ENCODE peak calls at places on chromosomes 2 and 18, in nine cellular contexts. One of them, this sample, is unnamed.

GRCh38 chr2:207395535-207396251 is 134.1 kb upstream of the CREB1 start:
- DNase-seq in bronchial epithelial cell: peak; percentile 89
- DNase-seq in adrenal gland: no peak
- DNase-seq in CD8-positive, alpha-beta T cell: no peak
- DNase-seq in fibroblast of lung: no peak
- DNase-seq in ascending aorta: no peak
- DNase-seq in heart left ventricle: no peak
- DNase-seq in astrocyte: peak; percentile 37
- DNase-seq in body of pancreas: no peak
- DNase-seq in this sample: peak; percentile 35

GRCh38 chr2:33322099-33322498 is 154.3 kb upstream of the RASGRP3 start:
- DNase-seq in bronchial epithelial cell: no peak
- DNase-seq in adrenal gland: peak; percentile 91
- DNase-seq in CD8-positive, alpha-beta T cell: no peak
- DNase-seq in fibroblast of lung: peak; percentile 93
- DNase-seq in ascending aorta: no peak
- DNase-seq in heart left ventricle: no peak
- DNase-seq in astrocyte: peak; percentile 71
- DNase-seq in body of pancreas: peak; percentile 40
- DNase-seq in this sample: peak; percentile 40

GRCh38 chr2:172195836-172196376 is 93.2 kb upstream of the DLX2 start:
- DNase-seq in bronchial epithelial cell: peak; percentile 93
- DNase-seq in adrenal gland: no peak
- DNase-seq in CD8-positive, alpha-beta T cell: no peak
- DNase-seq in fibroblast of lung: no peak
- DNase-seq in ascending aorta: no peak
- DNase-seq in heart left ventricle: no peak
- DNase-seq in astrocyte: no peak
- DNase-seq in body of pancreas: no peak
- DNase-seq in this sample: no peak

GRCh38 chr2:76978064-76978463 is 544.1 kb downstream of the LRRTM4 start:
- DNase-seq in bronchial epithelial cell: no peak
- DNase-seq in adrenal gland: no peak
- DNase-seq in CD8-positive, alpha-beta T cell: no peak
- DNase-seq in fibroblast of lung: peak; percentile 29
- DNase-seq in ascending aorta: no peak
- DNase-seq in heart left ventricle: no peak
- DNase-seq in astrocyte: no peak
- DNase-seq in body of pancreas: no peak
- DNase-seq in this sample: no peak

GRCh38 chr2:8162602-8163001 is 519.3 kb upstream of the ID2 start:
- DNase-seq in bronchial epithelial cell: no peak
- DNase-seq in adrenal gland: no peak
- DNase-seq in CD8-positive, alpha-beta T cell: no peak
- DNase-seq in fibroblast of lung: no peak
- DNase-seq in ascending aorta: no peak
- DNase-seq in heart left ventricle: no peak
- DNase-seq in astrocyte: peak; percentile 38
- DNase-seq in body of pancreas: no peak
- DNase-seq in this sample: peak; percentile 47

GRCh38 chr2:109046925-109047508 is 58.0 kb upstream of the EDAR start:
- DNase-seq in bronchial epithelial cell: no peak
- DNase-seq in adrenal gland: no peak
- DNase-seq in CD8-positive, alpha-beta T cell: no peak
- DNase-seq in fibroblast of lung: no peak
- DNase-seq in ascending aorta: no peak
- DNase-seq in heart left ventricle: no peak
- DNase-seq in astrocyte: no peak
- DNase-seq in body of pancreas: no peak
- DNase-seq in this sample: no peak

GRCh38 chr18:74353169-74353775 is 37.6 kb downstream of the C18orf63 start:
- DNase-seq in bronchial epithelial cell: peak; percentile 70
- DNase-seq in adrenal gland: peak; percentile 85
- DNase-seq in CD8-positive, alpha-beta T cell: peak; percentile 56
- DNase-seq in fibroblast of lung: peak; percentile 75
- DNase-seq in ascending aorta: no peak
- DNase-seq in heart left ventricle: no peak
- DNase-seq in astrocyte: peak; percentile 41
- DNase-seq in body of pancreas: peak; percentile 80
- DNase-seq in this sample: peak; percentile 77

GRCh38 chr2:219798430-219798829 is 171.0 kb downstream of the SLC4A3 start:
- DNase-seq in bronchial epithelial cell: no peak
- DNase-seq in adrenal gland: no peak
- DNase-seq in CD8-positive, alpha-beta T cell: no peak
- DNase-seq in fibroblast of lung: no peak
- DNase-seq in ascending aorta: no peak
- DNase-seq in heart left ventricle: no peak
- DNase-seq in astrocyte: no peak
- DNase-seq in body of pancreas: no peak
- DNase-seq in this sample: no peak

GRCh38 chr18:23531912-23532311 is 28.6 kb downstream of the RMC1 start:
- DNase-seq in bronchial epithelial cell: no peak
- DNase-seq in adrenal gland: no peak
- DNase-seq in CD8-positive, alpha-beta T cell: no peak
- DNase-seq in fibroblast of lung: no peak
- DNase-seq in ascending aorta: no peak
- DNase-seq in heart left ventricle: no peak
- DNase-seq in astrocyte: no peak
- DNase-seq in body of pancreas: no peak
- DNase-seq in this sample: no peak

GRCh38 chr18:23530195-23530594 is 26.9 kb downstream of the RMC1 start:
- DNase-seq in bronchial epithelial cell: no peak
- DNase-seq in adrenal gland: no peak
- DNase-seq in CD8-positive, alpha-beta T cell: no peak
- DNase-seq in fibroblast of lung: no peak
- DNase-seq in ascending aorta: no peak
- DNase-seq in heart left ventricle: no peak
- DNase-seq in astrocyte: no peak
- DNase-seq in body of pancreas: no peak
- DNase-seq in this sample: no peak

GRCh38 chr18:23528580-23529472 is 25.5 kb downstream of the RMC1 start:
- DNase-seq in bronchial epithelial cell: no peak
- DNase-seq in adrenal gland: peak; percentile 63
- DNase-seq in CD8-positive, alpha-beta T cell: no peak
- DNase-seq in fibroblast of lung: peak; percentile 30
- DNase-seq in ascending aorta: no peak
- DNase-seq in heart left ventricle: peak; percentile 63
- DNase-seq in astrocyte: peak; percentile 26
- DNase-seq in body of pancreas: peak; percentile 46
- DNase-seq in this sample: no peak

GRCh38 chr18:23526516-23527063 is 23.3 kb downstream of the RMC1 start:
- DNase-seq in bronchial epithelial cell: no peak
- DNase-seq in adrenal gland: no peak
- DNase-seq in CD8-positive, alpha-beta T cell: no peak
- DNase-seq in fibroblast of lung: no peak
- DNase-seq in ascending aorta: no peak
- DNase-seq in heart left ventricle: no peak
- DNase-seq in astrocyte: no peak
- DNase-seq in body of pancreas: no peak
- DNase-seq in this sample: no peak

GRCh38 chr18:23529597-23529996 is 26.3 kb downstream of the RMC1 start:
- DNase-seq in bronchial epithelial cell: peak; percentile 94
- DNase-seq in adrenal gland: no peak
- DNase-seq in CD8-positive, alpha-beta T cell: no peak
- DNase-seq in fibroblast of lung: peak; percentile 16
- DNase-seq in ascending aorta: no peak
- DNase-seq in heart left ventricle: no peak
- DNase-seq in astrocyte: peak; percentile 55
- DNase-seq in body of pancreas: no peak
- DNase-seq in this sample: peak; percentile 49
- H3K36me3 ChIP-seq in bronchial epithelial cell: peaks cover 24% of the 10 kb centered on the region
- H3K36me3 ChIP-seq in adrenal gland: no peaks in the 10 kb centered on the region
- H3K36me3 ChIP-seq in CD8-positive, alpha-beta T cell: peaks cover 61% of the 10 kb centered on the region
- H3K36me3 ChIP-seq in fibroblast of lung: peaks cover 23% of the 10 kb centered on the region
- H3K36me3 ChIP-seq in ascending aorta: peaks cover 98% of the 10 kb centered on the region
- H3K36me3 ChIP-seq in heart left ventricle: peaks cover 100% of the 10 kb centered on the region
- H3K36me3 ChIP-seq in astrocyte: peaks cover 70% of the 10 kb centered on the region
- H3K36me3 ChIP-seq in body of pancreas: peaks cover 59% of the 10 kb centered on the region
- H3K36me3 ChIP-seq in this sample: peaks cover 75% of the 10 kb centered on the region

GRCh38 chr18:58633874-58634273 is 5.0 kb upstream of the ALPK2 start:
- DNase-seq in bronchial epithelial cell: no peak
- DNase-seq in adrenal gland: no peak
- DNase-seq in CD8-positive, alpha-beta T cell: no peak
- DNase-seq in fibroblast of lung: no peak
- DNase-seq in ascending aorta: no peak
- DNase-seq in heart left ventricle: no peak
- DNase-seq in astrocyte: no peak
- DNase-seq in body of pancreas: no peak
- DNase-seq in this sample: no peak

GRCh38 chr18:58631301-58631700 is 2.4 kb upstream of the ALPK2 start:
- DNase-seq in bronchial epithelial cell: no peak
- DNase-seq in adrenal gland: no peak
- DNase-seq in CD8-positive, alpha-beta T cell: no peak
- DNase-seq in fibroblast of lung: no peak
- DNase-seq in ascending aorta: no peak
- DNase-seq in heart left ventricle: no peak
- DNase-seq in astrocyte: no peak
- DNase-seq in body of pancreas: no peak
- DNase-seq in this sample: no peak

GRCh38 chr18:58625839-58626238 is 3.1 kb downstream of the ALPK2 start:
- DNase-seq in bronchial epithelial cell: no peak
- DNase-seq in adrenal gland: no peak
- DNase-seq in CD8-positive, alpha-beta T cell: no peak
- DNase-seq in fibroblast of lung: no peak
- DNase-seq in ascending aorta: no peak
- DNase-seq in heart left ventricle: no peak
- DNase-seq in astrocyte: no peak
- DNase-seq in body of pancreas: no peak
- DNase-seq in this sample: no peak

GRCh38 chr18:58632557-58632956 is 3.7 kb upstream of the ALPK2 start:
- DNase-seq in bronchial epithelial cell: no peak
- DNase-seq in adrenal gland: no peak
- DNase-seq in CD8-positive, alpha-beta T cell: no peak
- DNase-seq in fibroblast of lung: no peak
- DNase-seq in ascending aorta: no peak
- DNase-seq in heart left ventricle: no peak
- DNase-seq in astrocyte: no peak
- DNase-seq in body of pancreas: no peak
- DNase-seq in this sample: no peak

DNA sequence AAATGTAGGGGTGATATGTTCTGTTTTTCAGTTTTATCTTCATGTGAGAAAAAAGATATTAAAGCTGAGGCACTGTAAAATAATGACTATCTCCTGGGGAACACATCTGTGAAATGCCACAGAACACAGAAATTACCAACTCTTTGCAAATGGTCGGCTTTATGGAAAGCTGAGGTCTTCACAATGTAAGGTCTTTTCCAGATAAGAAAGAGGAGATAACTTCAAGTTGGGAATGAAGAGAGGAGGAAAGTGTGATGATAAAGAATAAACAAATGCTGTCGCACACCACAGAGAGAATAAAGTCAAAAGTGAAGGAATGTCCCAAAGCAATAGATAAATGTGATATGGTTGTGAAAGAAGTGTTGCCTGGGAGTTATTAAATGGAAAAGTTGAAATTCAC is 1.2 kb upstream of the ALPK2 start:
- DNase-seq in bronchial epithelial cell: no peak
- DNase-seq in adrenal gland: no peak
- DNase-seq in CD8-positive, alpha-beta T cell: no peak
- DNase-seq in fibroblast of lung: no peak
- DNase-seq in ascending aorta: no peak
- DNase-seq in heart left ventricle: no peak
- DNase-seq in astrocyte: no peak
- DNase-seq in body of pancreas: no peak
- DNase-seq in this sample: no peak
- H3K4me3 ChIP-seq in bronchial epithelial cell: no peak overlapping the region
- H3K4me3 ChIP-seq in adrenal gland: no peak overlapping the region
- H3K4me3 ChIP-seq in CD8-positive, alpha-beta T cell: no peak overlapping the region
- H3K4me3 ChIP-seq in fibroblast of lung: no peak overlapping the region
- H3K4me3 ChIP-seq in ascending aorta: no peak overlapping the region
- H3K4me3 ChIP-seq in heart left ventricle: no peak overlapping the region
- H3K4me3 ChIP-seq in astrocyte: no peak overlapping the region
- H3K4me3 ChIP-seq in body of pancreas: no peak overlapping the region
- H3K4me3 ChIP-seq in this sample: no peak overlapping the region

GRCh38 chr2:25127631-25128030 is 40.7 kb downstream of the POMC start:
- DNase-seq in bronchial epithelial cell: no peak
- DNase-seq in adrenal gland: no peak
- DNase-seq in CD8-positive, alpha-beta T cell: no peak
- DNase-seq in fibroblast of lung: peak; percentile 11
- DNase-seq in ascending aorta: no peak
- DNase-seq in heart left ventricle: no peak
- DNase-seq in astrocyte: peak; percentile 34
- DNase-seq in body of pancreas: no peak
- DNase-seq in this sample: no peak

GRCh38 chr2:25131253-25131566 is 37.2 kb downstream of the POMC start:
- DNase-seq in bronchial epithelial cell: no peak
- DNase-seq in adrenal gland: no peak
- DNase-seq in CD8-positive, alpha-beta T cell: no peak
- DNase-seq in fibroblast of lung: no peak
- DNase-seq in ascending aorta: no peak
- DNase-seq in heart left ventricle: no peak
- DNase-seq in astrocyte: no peak
- DNase-seq in body of pancreas: no peak
- DNase-seq in this sample: no peak

GRCh38 chr2:25132296-25132630 is 36.1 kb downstream of the POMC start:
- DNase-seq in bronchial epithelial cell: no peak
- DNase-seq in adrenal gland: no peak
- DNase-seq in CD8-positive, alpha-beta T cell: no peak
- DNase-seq in fibroblast of lung: no peak
- DNase-seq in ascending aorta: no peak
- DNase-seq in heart left ventricle: no peak
- DNase-seq in astrocyte: no peak
- DNase-seq in body of pancreas: no peak
- DNase-seq in this sample: no peak

GRCh38 chr2:25131567-25132295 is 36.6 kb downstream of the POMC start:
- DNase-seq in bronchial epithelial cell: no peak
- DNase-seq in adrenal gland: peak; percentile 53
- DNase-seq in CD8-positive, alpha-beta T cell: no peak
- DNase-seq in fibroblast of lung: no peak
- DNase-seq in ascending aorta: no peak
- DNase-seq in heart left ventricle: no peak
- DNase-seq in astrocyte: no peak
- DNase-seq in body of pancreas: no peak
- DNase-seq in this sample: no peak

DNA sequence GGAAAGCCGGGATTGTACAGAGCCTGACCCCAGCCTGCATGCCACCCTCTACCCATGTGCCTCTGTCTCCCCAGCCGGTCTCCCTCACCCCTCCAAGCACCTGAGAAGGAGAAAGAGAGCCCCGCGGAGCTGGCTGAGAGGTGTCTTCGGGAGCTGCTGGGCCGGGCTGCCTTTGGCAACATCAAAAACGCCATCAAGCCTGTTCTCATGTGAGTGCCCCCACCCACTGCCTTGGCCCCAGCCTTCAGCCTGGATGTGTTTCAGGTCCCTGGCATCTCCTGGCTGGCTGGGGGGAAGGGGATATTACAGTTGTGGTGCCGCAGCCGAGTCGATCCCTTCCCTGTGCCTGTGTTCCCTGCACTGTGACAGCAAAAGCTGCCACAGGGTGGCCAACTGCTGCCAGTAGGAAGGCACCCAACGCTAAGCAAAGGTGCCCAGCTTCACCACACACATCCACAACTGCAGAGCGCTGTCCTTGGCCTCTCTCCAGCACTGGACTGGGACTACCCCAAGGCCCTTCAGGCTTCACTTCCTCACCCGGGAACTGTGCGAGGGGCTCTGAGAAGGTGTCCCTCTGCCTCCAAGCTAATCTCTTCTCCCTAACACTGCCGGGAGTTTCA is 38.4 kb downstream of the POMC start:
- DNase-seq in bronchial epithelial cell: no peak
- DNase-seq in adrenal gland: no peak
- DNase-seq in CD8-positive, alpha-beta T cell: no peak
- DNase-seq in fibroblast of lung: no peak
- DNase-seq in ascending aorta: no peak
- DNase-seq in heart left ventricle: no peak
- DNase-seq in astrocyte: no peak
- DNase-seq in body of pancreas: no peak
- DNase-seq in this sample: no peak
- TF ChIP-seq CTCF in bronchial epithelial cell: no peak
- TF ChIP-seq CTCF in adrenal gland: no peak
- TF ChIP-seq CTCF in CD8-positive, alpha-beta T cell: no peak
- TF ChIP-seq CTCF in fibroblast of lung: no peak
- TF ChIP-seq CTCF in ascending aorta: no peak
- TF ChIP-seq CTCF in heart left ventricle: no peak
- TF ChIP-seq CTCF in astrocyte: no peak
- TF ChIP-seq CTCF in body of pancreas: no peak
- TF ChIP-seq CTCF in this sample: no peak

DNA sequence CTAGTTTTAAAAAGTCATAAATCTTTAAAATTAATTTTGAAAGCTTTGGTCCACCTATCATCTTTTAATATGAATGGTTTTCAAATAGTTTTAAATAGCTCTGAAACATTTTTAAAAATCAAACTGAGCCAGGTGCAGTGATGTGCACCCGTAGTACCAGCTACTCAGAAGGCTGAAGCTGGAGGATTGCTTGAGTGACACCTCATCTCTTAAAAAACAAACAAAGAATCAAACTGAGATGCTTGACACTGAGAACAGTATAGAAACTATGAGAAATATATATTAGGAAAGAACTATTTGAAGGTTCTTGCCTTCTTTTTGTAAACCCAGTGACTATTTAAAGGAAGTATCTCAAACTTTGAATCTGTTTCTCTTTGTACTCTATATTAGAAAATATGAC is 67.4 kb downstream of the BARD1 start:
- DNase-seq in bronchial epithelial cell: no peak
- DNase-seq in adrenal gland: no peak
- DNase-seq in CD8-positive, alpha-beta T cell: no peak
- DNase-seq in fibroblast of lung: no peak
- DNase-seq in ascending aorta: no peak
- DNase-seq in heart left ventricle: no peak
- DNase-seq in astrocyte: no peak
- DNase-seq in body of pancreas: no peak
- DNase-seq in this sample: no peak
- H3K36me3 ChIP-seq in bronchial epithelial cell: no peaks in the 10 kb centered on the region
- H3K36me3 ChIP-seq in adrenal gland: no peaks in the 10 kb centered on the region
- H3K36me3 ChIP-seq in CD8-positive, alpha-beta T cell: no peaks in the 10 kb centered on the region
- H3K36me3 ChIP-seq in fibroblast of lung: no peaks in the 10 kb centered on the region
- H3K36me3 ChIP-seq in ascending aorta: peaks cover 9% of the 10 kb centered on the region
- H3K36me3 ChIP-seq in heart left ventricle: peaks cover 27% of the 10 kb centered on the region
- H3K36me3 ChIP-seq in astrocyte: no peaks in the 10 kb centered on the region
- H3K36me3 ChIP-seq in body of pancreas: no peaks in the 10 kb centered on the region
- H3K36me3 ChIP-seq in this sample: no peaks in the 10 kb centered on the region